ENCODE peak calls at places on chromosomes 13 and 19, in six cellular contexts. J is PC-9, H is H1, W is Peyer's patch, O is Karpas-422, C is aorta. E is an unnamed sample. For H3K4me1, the result is how much of the 10 kb centered on the place peaks cover.

GRCh38 chr13:75415720-75416119 is 66.2 kb downstream of the TBC1D4 start:
- DNase-seq in O (no peak), W (no peak), H (no peak), J (peak), C (no peak), E (no peak)

GRCh38 chr19:31274964-31275319 is 74.3 kb downstream of the TSHZ3 start:
- DNase-seq in C (no peak), O (no peak), H (no peak), W (no peak), J (no peak), E (no peak)

GRCh38 chr13:27349458-27349857 is 75.0 kb upstream of the GTF3A start:
- DNase-seq in W (no peak), H (no peak), J (no peak), O (no peak), C (no peak), E (no peak)

GRCh38 chr19:1063030-1063908 is 3.7 kb upstream of the ARHGAP45 start:
- DNase-seq in W (no peak), J (peak), H (peak), C (no peak), O (peak), E (no peak)

GRCh38 chr19:41998246-41999020 is 4.4 kb upstream of the ATP1A3 start:
- DNase-seq in O (peak), H (peak), C (no peak), W (no peak), J (no peak), E (no peak)

GRCh38 chr19:18157465-18158063 is 4.6 kb downstream of the PIK3R2 start:
- DNase-seq in J (no peak), W (no peak), O (no peak), C (no peak), H (peak), E (no peak)

GRCh38 chr19:8310342-8311055 is 2.3 kb upstream of the CD320 start:
- DNase-seq in J (peak), W (no peak), H (peak), O (no peak), C (peak), E (no peak)

GRCh38 chr19:29323046-29323971 is 110.4 kb upstream of the UQCRFS1 start:
- DNase-seq in W (no peak), C (no peak), O (no peak), H (no peak), J (no peak), E (peak)

GRCh38 chr19:1247747-1248453 is 483 bp upstream of the MIDN start:
- DNase-seq in C (peak), O (peak), H (peak), J (peak), W (peak), E (no peak)

GRCh38 chr13:51714663-51715168 is 89.2 kb downstream of the DHRS12 start:
- DNase-seq in C (no peak), O (no peak), J (peak), W (no peak), H (no peak), E (no peak)

GRCh38 chr19:49749055-49749716 is 13.9 kb downstream of the TSKS start:
- DNase-seq in O (peak), W (no peak), C (no peak), J (no peak), H (no peak), E (no peak)

GRCh38 chr19:2551864-2552185 is 75.9 kb downstream of the GADD45B start:
- DNase-seq in J (no peak), W (no peak), H (no peak), C (peak), O (no peak), E (no peak)

GRCh38 chr19:49570138-49570856 is 10.1 kb downstream of the NOSIP start:
- DNase-seq in O (peak), H (peak), C (no peak), W (peak), J (peak), E (no peak)

GRCh38 chr19:4472174-4472974 is at the start of gene HDGFL2:
- DNase-seq in H (no peak), O (no peak), C (no peak), J (no peak), W (no peak), E (no peak)

GRCh38 chr13:23458972-23459371 is 25.5 kb upstream of the SACS start:
- DNase-seq in H (no peak), J (no peak), O (no peak), C (no peak), W (no peak), E (no peak)

GRCh38 chr13:34748078-34748477 is 194.0 kb upstream of the NBEA start:
- DNase-seq in O (no peak), H (no peak), W (no peak), J (no peak), C (no peak), E (no peak)

GRCh38 chr19:33720691-33721682 is 75.7 kb upstream of the KCTD15 start:
- DNase-seq in W (no peak), J (no peak), H (no peak), O (peak), C (no peak), E (no peak)

GRCh38 chr13:87677334-87678234 is 6.4 kb downstream of the SLITRK5 start:
- DNase-seq in W (no peak), C (peak), J (no peak), O (no peak), H (peak), E (peak)

GRCh38 chr13:98273824-98274786 is 97.0 kb upstream of the RNF113B start:
- DNase-seq in J (no peak), W (no peak), C (no peak), O (no peak), H (no peak), E (no peak)

GRCh38 chr13:45040626-45041025 is 51.3 kb downstream of the GPALPP1 start:
- DNase-seq in H (no peak), W (no peak), J (no peak), C (no peak), O (no peak), E (no peak)

GRCh38 chr19:8466018-8466417 is 21.2 kb downstream of the HNRNPM start:
- DNase-seq in W (no peak), J (no peak), H (no peak), C (no peak), O (no peak), E (no peak)

GRCh38 chr13:113393572-113394503 is 29.9 kb upstream of the GRTP1 start:
- DNase-seq in H (peak), W (peak), O (peak), J (peak), C (peak), E (peak)

DNA sequence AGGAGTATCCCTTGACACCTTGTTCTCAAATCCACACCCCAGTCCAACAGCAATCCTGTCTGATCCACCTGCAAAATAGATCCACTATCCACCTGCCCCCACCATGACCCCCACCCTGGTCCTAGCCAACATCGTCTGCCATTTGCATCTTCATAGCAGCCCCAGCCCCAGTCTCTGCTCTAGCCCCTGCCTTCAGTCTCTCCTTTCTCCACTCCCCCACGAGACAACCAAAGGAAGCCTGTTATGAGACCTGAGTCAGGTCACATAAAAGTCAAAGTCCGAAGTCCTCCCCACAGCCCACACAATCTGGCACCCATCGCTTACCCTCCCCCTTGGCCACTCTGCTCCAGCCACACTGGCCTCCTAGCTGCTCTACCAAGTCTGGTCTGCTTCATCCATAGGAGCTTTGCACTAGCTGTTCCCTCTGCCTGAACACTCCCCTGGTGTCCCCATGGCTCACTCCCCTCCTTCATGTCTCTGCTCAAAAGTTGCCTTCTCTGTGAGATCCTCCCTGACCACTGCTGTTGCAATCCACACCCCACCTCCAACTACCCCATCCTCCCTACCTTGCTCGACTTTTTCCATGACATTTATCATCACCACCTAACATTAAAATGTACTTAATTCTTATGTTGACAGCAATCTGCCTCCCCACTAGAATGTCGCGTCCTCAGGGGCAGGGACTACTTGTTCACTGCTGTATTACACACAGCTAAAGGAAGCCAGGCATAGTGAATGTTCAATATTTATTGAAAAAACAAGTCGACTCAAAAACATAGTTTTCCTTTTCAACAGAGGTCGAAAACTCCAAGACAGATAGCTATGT is 1.2 kb upstream of the PLEKHG2 start:
- DNase-seq in H (peak), W (peak), C (peak), O (peak), J (peak), E (peak)
- H3K4me1 ChIP-seq in H (under half), W (under half), C (under half), O (half or more), J (under half), E (under half)

GRCh38 chr19:40803170-40803856 is 4.3 kb downstream of the EGLN2 start:
- DNase-seq in J (no peak), H (no peak), C (no peak), W (no peak), O (no peak), E (no peak)
- H3K4me1 ChIP-seq in J (under half), H (under half), C (under half), W (half or more), O (half or more), E (half or more)

GRCh38 chr19:46472592-46472991 is 1.2 kb upstream of the PNMA8A start:
- DNase-seq in W (no peak), H (no peak), O (peak), J (no peak), C (no peak), E (no peak)
- H3K4me1 ChIP-seq in W (under half), H (under half), O (under half), J (under half), C (under half), E (under half)

GRCh38 chr19:13838071-13838942 is 38.6 kb upstream of the NANOS3 start:
- DNase-seq in W (no peak), J (peak), H (no peak), C (no peak), O (peak), E (no peak)

GRCh38 chr19:13839938-13840750 is 36.8 kb upstream of the NANOS3 start:
- DNase-seq in J (peak), H (no peak), O (peak), C (peak), W (peak), E (no peak)

GRCh38 chr19:13839193-13839937 is 37.6 kb upstream of the NANOS3 start:
- DNase-seq in C (peak), J (peak), O (peak), W (peak), H (peak), E (peak)

GRCh38 chr19:13840751-13841338 is 36.1 kb upstream of the NANOS3 start:
- DNase-seq in C (no peak), W (no peak), H (no peak), O (no peak), J (no peak), E (no peak)

DNA sequence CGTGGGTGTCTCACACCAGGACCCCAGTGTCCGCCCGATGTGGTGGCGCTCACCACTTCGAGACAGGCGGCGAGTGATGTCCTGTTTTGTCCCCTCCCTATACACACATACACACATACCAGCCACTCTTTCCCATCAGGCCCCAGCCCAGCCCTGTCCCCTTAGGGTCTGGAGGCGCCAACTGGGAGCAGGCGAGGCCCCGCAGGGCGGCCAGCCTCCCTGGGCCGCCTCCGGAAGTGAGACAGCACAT is 38.1 kb upstream of the NANOS3 start:
- DNase-seq in J (peak), C (no peak), O (no peak), H (no peak), W (no peak), E (no peak)
- H3K4me1 ChIP-seq in J (half or more), C (under half), O (under half), H (under half), W (under half), E (half or more)

GRCh38 chr13:99290890-99291289 is 16.3 kb downstream of the GPR183 start:
- DNase-seq in H (no peak), C (no peak), J (no peak), O (no peak), W (no peak), E (no peak)
- H3K4me1 ChIP-seq in H (under half), C (under half), J (under half), O (under half), W (under half), E (under half)

DNA sequence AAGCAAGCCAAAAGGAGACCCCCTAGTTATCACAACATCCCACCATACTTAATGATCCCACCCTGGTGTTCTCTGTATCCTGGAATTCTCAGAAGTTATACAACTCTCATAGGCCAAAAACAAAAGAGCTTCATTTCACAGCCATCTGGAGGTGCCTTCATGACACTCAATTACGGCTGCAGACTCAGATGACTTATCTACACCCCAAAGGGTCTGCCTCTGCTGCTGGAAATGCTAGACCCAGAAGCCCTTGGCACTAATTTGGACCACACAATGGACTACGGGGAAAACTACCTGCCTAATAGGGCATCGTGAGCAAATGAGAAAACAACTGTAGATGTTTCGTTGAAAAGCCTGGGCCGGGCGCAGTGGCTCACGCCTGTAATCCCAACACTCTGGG is 40.2 kb downstream of the BRD4 start:
- DNase-seq in H (no peak), O (no peak), W (no peak), C (no peak), J (no peak), E (no peak)
- H3K4me1 ChIP-seq in H (under half), O (half or more), W (under half), C (under half), J (under half), E (half or more)

GRCh38 chr13:96792736-96793444 is 201.4 kb downstream of the OXGR1 start:
- DNase-seq in O (no peak), H (no peak), J (no peak), W (no peak), C (no peak), E (no peak)

GRCh38 chr13:96796234-96796633 is 198.0 kb downstream of the OXGR1 start:
- DNase-seq in J (no peak), W (no peak), O (no peak), H (no peak), C (no peak), E (no peak)

DNA sequence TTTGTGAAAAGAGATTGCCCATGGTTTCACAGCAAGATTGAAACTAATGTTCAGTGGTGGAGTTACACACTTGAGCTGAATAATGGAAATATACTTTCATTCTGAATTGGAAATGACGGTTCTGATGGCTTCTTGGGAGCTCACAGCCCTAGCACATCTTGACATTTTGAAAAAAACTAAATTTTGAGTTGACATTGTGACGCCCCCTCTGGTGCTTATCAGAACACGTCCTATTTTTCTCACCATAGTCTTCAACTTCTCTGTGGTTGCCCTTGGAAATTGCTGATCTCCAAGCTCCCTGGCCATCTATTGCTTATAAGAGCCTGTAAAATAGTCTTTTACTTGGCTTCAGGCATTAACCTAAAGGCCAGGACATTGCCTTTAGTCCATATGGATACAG is 202.1 kb downstream of the OXGR1 start:
- DNase-seq in H (no peak), C (no peak), W (no peak), O (no peak), J (no peak), E (no peak)
- H3K4me1 ChIP-seq in H (under half), C (under half), W (under half), O (under half), J (under half), E (under half)